ENCODE peak calls at places on chromosomes 11 and 22, in seven cellular contexts. One of them, this sample, is unnamed.
A peak's percentile ranks its signal among the peaks of the same experiment; 100 is the strongest.

GRCh38 chr22:46957521-46957920 is 195.1 kb downstream of the TBC1D22A start:
- DNase-seq in AG04450: no peak
- DNase-seq in AG09319: no peak
- DNase-seq in left ventricle myocardium inferior: no peak
- DNase-seq in left lung: no peak
- DNase-seq in mesothelial cell of epicardium: no peak
- DNase-seq in breast epithelium: no peak
- DNase-seq in this sample: no peak

GRCh38 chr22:19791243-19791642 is 30.7 kb downstream of the TBX1 start:
- DNase-seq in AG04450: no peak
- DNase-seq in AG09319: no peak
- DNase-seq in left ventricle myocardium inferior: no peak
- DNase-seq in left lung: no peak
- DNase-seq in mesothelial cell of epicardium: no peak
- DNase-seq in breast epithelium: no peak
- DNase-seq in this sample: no peak

GRCh38 chr11:68835749-68836148 is 6.0 kb downstream of the CPT1A start:
- DNase-seq in AG04450: no peak
- DNase-seq in AG09319: no peak
- DNase-seq in left ventricle myocardium inferior: no peak
- DNase-seq in left lung: no peak
- DNase-seq in mesothelial cell of epicardium: no peak
- DNase-seq in breast epithelium: no peak
- DNase-seq in this sample: no peak

GRCh38 chr11:57205046-57205671 is 23.4 kb downstream of the LRRC55 start:
- DNase-seq in AG04450: no peak
- DNase-seq in AG09319: peak; percentile 47
- DNase-seq in left ventricle myocardium inferior: no peak
- DNase-seq in left lung: no peak
- DNase-seq in mesothelial cell of epicardium: no peak
- DNase-seq in breast epithelium: no peak
- DNase-seq in this sample: no peak

GRCh38 chr11:40175980-40176379 is 1283.5 kb downstream of the LRRC4C start:
- DNase-seq in AG04450: no peak
- DNase-seq in AG09319: no peak
- DNase-seq in left ventricle myocardium inferior: no peak
- DNase-seq in left lung: no peak
- DNase-seq in mesothelial cell of epicardium: no peak
- DNase-seq in breast epithelium: no peak
- DNase-seq in this sample: no peak

GRCh38 chr11:92125316-92125715 is 99.3 kb upstream of the FAT3 start:
- DNase-seq in AG04450: no peak
- DNase-seq in AG09319: no peak
- DNase-seq in left ventricle myocardium inferior: no peak
- DNase-seq in left lung: no peak
- DNase-seq in mesothelial cell of epicardium: no peak
- DNase-seq in breast epithelium: no peak
- DNase-seq in this sample: no peak

GRCh38 chr11:74710291-74710938 is 20.8 kb downstream of the CHRDL2 start:
- DNase-seq in AG04450: no peak
- DNase-seq in AG09319: no peak
- DNase-seq in left ventricle myocardium inferior: peak; percentile 36
- DNase-seq in left lung: no peak
- DNase-seq in mesothelial cell of epicardium: no peak
- DNase-seq in breast epithelium: no peak
- DNase-seq in this sample: no peak

GRCh38 chr22:44907765-44908737 is 101.8 kb downstream of the PHF21B start:
- DNase-seq in AG04450: no peak
- DNase-seq in AG09319: no peak
- DNase-seq in left ventricle myocardium inferior: no peak
- DNase-seq in left lung: no peak
- DNase-seq in mesothelial cell of epicardium: no peak
- DNase-seq in breast epithelium: peak; percentile 34
- DNase-seq in this sample: no peak

GRCh38 chr22:35480143-35480542 is 60.5 kb upstream of the RASD2 start:
- DNase-seq in AG04450: no peak
- DNase-seq in AG09319: no peak
- DNase-seq in left ventricle myocardium inferior: peak; percentile 36
- DNase-seq in left lung: no peak
- DNase-seq in mesothelial cell of epicardium: no peak
- DNase-seq in breast epithelium: no peak
- DNase-seq in this sample: no peak

GRCh38 chr11:109798521-109798920 is 294.7 kb upstream of the ZC3H12C start:
- DNase-seq in AG04450: no peak
- DNase-seq in AG09319: no peak
- DNase-seq in left ventricle myocardium inferior: no peak
- DNase-seq in left lung: no peak
- DNase-seq in mesothelial cell of epicardium: no peak
- DNase-seq in breast epithelium: no peak
- DNase-seq in this sample: no peak

GRCh38 chr11:93986716-93987115 is 34.4 kb upstream of the HEPHL1 start:
- DNase-seq in AG04450: no peak
- DNase-seq in AG09319: no peak
- DNase-seq in left ventricle myocardium inferior: no peak
- DNase-seq in left lung: no peak
- DNase-seq in mesothelial cell of epicardium: no peak
- DNase-seq in breast epithelium: peak; percentile 60
- DNase-seq in this sample: no peak

GRCh38 chr22:49368221-49368975 is 459.3 kb downstream of the BRD1 start:
- DNase-seq in AG04450: no peak
- DNase-seq in AG09319: no peak
- DNase-seq in left ventricle myocardium inferior: no peak
- DNase-seq in left lung: no peak
- DNase-seq in mesothelial cell of epicardium: no peak
- DNase-seq in breast epithelium: peak; percentile 44
- DNase-seq in this sample: no peak

GRCh38 chr11:12102588-12103410 is 7.6 kb upstream of the MICAL2 start:
- DNase-seq in AG04450: no peak
- DNase-seq in AG09319: no peak
- DNase-seq in left ventricle myocardium inferior: no peak
- DNase-seq in left lung: no peak
- DNase-seq in mesothelial cell of epicardium: no peak
- DNase-seq in breast epithelium: no peak
- DNase-seq in this sample: no peak

GRCh38 chr22:45200862-45201511 is 37.3 kb downstream of the NUP50 start:
- DNase-seq in AG04450: peak; percentile 92
- DNase-seq in AG09319: no peak
- DNase-seq in left ventricle myocardium inferior: no peak
- DNase-seq in left lung: no peak
- DNase-seq in mesothelial cell of epicardium: no peak
- DNase-seq in breast epithelium: no peak
- DNase-seq in this sample: no peak

GRCh38 chr11:87298155-87298554 is 260.4 kb downstream of the TMEM135 start:
- DNase-seq in AG04450: no peak
- DNase-seq in AG09319: no peak
- DNase-seq in left ventricle myocardium inferior: no peak
- DNase-seq in left lung: no peak
- DNase-seq in mesothelial cell of epicardium: no peak
- DNase-seq in breast epithelium: no peak
- DNase-seq in this sample: no peak

GRCh38 chr22:46764779-46765485 is 2.5 kb downstream of the TBC1D22A start:
- DNase-seq in AG04450: no peak
- DNase-seq in AG09319: no peak
- DNase-seq in left ventricle myocardium inferior: no peak
- DNase-seq in left lung: peak; percentile 8
- DNase-seq in mesothelial cell of epicardium: no peak
- DNase-seq in breast epithelium: no peak
- DNase-seq in this sample: no peak

GRCh38 chr22:42399315-42400271 is 32.6 kb downstream of the NFAM1 start:
- DNase-seq in AG04450: no peak
- DNase-seq in AG09319: no peak
- DNase-seq in left ventricle myocardium inferior: peak; percentile 27
- DNase-seq in left lung: no peak
- DNase-seq in mesothelial cell of epicardium: no peak
- DNase-seq in breast epithelium: no peak
- DNase-seq in this sample: no peak

DNA sequence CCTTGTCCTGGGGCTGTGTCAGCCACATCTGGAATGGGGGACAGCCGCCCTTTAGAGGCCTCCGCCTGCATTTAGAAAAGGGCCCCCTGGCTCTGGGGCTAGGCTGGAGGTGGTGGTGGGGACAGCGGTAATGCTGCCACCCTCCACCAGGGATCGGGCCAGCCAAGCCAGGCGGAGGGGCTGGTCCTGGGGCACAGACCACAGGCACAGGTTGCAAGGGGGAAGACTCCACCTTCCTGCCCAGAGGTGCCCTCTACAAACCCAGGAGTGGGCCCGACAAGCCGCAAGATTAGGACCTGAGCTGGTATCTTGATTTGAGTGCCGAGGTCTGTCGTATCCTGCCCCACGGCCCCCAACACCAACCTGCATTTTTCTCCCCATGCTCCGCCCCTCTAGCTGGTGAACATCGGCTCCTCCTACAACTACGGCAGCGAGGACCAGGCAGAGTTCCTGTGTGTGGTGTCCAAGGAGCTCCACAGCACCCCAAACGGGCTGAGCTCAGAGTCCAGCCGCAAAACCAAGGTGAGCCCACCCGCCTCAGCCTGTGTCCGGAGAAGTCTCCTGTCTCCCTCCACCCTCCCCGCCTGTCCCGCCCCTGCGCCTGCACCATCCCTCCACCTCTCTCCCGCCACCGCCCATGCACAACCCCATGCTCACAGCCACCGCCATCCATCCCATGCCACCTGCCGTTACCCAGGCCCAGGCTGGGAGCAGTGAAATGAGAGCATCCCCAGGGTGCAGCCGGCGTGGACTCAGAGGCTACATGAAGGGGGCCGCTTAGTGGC is 7.6 kb downstream of the KCTD17 start:
- DNase-seq in AG04450: no peak
- DNase-seq in AG09319: no peak
- DNase-seq in left ventricle myocardium inferior: no peak
- DNase-seq in left lung: no peak
- DNase-seq in mesothelial cell of epicardium: no peak
- DNase-seq in breast epithelium: no peak
- DNase-seq in this sample: no peak
- TF ChIP-seq CTCF in AG04450: no peak
- TF ChIP-seq CTCF in AG09319: no peak
- TF ChIP-seq CTCF in left ventricle myocardium inferior: no peak
- TF ChIP-seq CTCF in left lung: no peak
- TF ChIP-seq CTCF in mesothelial cell of epicardium: no peak
- TF ChIP-seq CTCF in breast epithelium: no peak
- TF ChIP-seq CTCF in this sample: no peak

DNA sequence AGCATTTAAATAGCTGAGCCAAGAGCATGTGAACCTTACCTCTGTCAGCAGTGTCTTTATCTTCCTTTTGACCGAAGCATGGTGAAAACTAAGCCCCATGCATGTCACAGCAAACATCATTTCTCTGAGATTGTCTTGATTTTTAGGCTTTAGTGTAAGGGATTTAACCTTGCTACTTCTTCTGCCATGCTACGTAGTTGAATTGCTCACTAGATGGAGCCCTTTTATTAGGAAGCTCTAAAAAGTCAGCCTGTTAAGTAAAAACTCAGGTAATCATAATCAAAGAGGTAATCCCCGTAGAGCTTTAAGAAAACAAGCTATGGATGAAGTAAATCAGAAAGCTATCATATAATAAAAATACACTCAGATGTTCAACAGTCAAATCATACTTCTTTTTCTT is 149.5 kb downstream of the PGR start:
- DNase-seq in AG04450: no peak
- DNase-seq in AG09319: no peak
- DNase-seq in left ventricle myocardium inferior: no peak
- DNase-seq in left lung: no peak
- DNase-seq in mesothelial cell of epicardium: no peak
- DNase-seq in breast epithelium: no peak
- DNase-seq in this sample: no peak
- TF ChIP-seq CTCF in AG04450: peak; percentile 40
- TF ChIP-seq CTCF in AG09319: peak; percentile 16
- TF ChIP-seq CTCF in left ventricle myocardium inferior: peak; percentile 61
- TF ChIP-seq CTCF in left lung: no peak
- TF ChIP-seq CTCF in mesothelial cell of epicardium: no peak
- TF ChIP-seq CTCF in breast epithelium: no peak
- TF ChIP-seq CTCF in this sample: peak; percentile 61

DNA sequence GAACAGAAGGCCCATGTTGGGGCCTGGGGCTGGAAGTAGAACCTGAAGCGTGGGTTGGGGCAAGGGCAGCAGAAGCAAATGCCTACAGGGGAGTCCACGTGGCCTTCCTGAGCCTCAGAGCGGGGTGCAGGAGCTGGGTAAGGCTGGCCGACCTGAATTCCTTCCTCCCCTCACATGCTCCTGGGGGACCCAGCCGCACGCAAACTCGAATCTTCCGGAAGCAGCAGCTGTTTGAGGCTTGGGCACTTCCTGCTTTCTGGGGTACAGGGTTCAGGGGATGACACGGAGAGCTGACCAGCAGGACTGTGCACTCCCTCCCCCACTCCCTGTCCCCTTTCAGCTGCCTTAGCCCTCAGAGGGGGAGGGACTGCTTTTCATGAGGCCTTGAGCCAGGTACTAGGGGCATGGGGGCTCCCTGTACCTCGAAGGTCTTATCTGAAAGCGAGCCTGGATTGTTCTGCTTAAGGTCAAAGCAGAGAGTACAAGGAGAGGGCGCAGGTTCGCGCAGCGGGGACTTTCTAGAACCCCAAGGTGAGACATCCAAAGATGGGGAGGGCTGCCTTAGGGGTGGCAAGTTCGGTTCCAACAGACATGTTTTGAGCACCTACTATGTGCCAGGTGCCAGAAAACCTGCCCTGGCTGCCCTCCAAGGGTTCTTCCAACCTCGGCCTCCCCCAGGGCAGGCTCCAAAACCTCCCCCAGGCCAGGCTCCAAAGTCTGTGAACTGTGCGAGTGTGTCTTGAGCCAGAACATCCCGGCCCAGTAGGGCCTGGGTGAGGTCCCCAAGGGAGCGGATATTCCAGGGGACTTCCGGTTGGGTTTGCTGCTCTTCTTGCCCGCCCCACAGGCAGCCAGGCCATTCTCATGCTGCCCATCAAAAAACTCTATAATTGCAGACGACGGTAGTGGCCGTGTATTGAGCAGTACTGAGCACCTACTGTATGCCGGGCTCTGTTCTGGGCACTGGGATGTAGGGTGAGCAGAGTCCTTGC is 1.7 kb downstream of the NCF4 start:
- DNase-seq in AG04450: no peak
- DNase-seq in AG09319: no peak
- DNase-seq in left ventricle myocardium inferior: peak; percentile 46
- DNase-seq in left lung: peak; percentile 86
- DNase-seq in mesothelial cell of epicardium: no peak
- DNase-seq in breast epithelium: no peak
- DNase-seq in this sample: no peak
- TF ChIP-seq CTCF in AG04450: no peak
- TF ChIP-seq CTCF in AG09319: no peak
- TF ChIP-seq CTCF in left ventricle myocardium inferior: no peak
- TF ChIP-seq CTCF in left lung: no peak
- TF ChIP-seq CTCF in mesothelial cell of epicardium: no peak
- TF ChIP-seq CTCF in breast epithelium: no peak
- TF ChIP-seq CTCF in this sample: no peak

DNA sequence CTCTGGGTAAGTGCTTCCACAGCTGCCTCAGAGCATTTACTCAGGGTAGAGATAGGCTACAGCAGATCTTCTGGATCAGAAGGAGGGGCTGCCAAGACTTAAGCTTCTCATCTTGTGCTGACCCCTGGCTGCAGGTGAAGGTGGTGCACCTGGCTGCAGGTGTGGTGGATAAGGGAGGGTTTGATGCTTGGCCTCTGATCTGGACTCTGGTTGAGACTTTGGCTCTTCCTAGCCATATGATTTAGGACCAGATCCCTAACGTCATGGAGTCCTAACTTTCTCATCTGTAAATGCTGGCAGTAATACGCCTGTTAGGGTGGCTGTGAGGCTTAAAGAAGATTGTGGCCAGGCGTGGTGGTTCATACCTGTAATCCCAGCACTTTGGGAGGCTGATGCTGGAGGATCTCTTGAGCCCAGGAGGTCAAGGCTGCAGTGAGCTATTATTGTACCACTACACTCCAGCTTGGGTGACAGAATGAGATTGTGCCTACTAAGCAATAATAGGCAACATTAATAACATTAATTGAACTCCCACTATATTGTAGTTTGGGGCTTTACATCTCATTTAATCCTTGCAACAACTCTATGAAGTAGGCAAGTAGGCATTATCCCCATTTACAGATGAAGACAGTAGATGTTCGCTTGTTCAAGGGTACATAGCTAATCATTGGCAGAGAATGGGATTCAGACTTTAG is 10.7 kb downstream of the DTX4 start:
- DNase-seq in AG04450: no peak
- DNase-seq in AG09319: no peak
- DNase-seq in left ventricle myocardium inferior: no peak
- DNase-seq in left lung: no peak
- DNase-seq in mesothelial cell of epicardium: no peak
- DNase-seq in breast epithelium: no peak
- DNase-seq in this sample: no peak
- TF ChIP-seq CTCF in AG04450: peak; percentile 11
- TF ChIP-seq CTCF in AG09319: no peak
- TF ChIP-seq CTCF in left ventricle myocardium inferior: no peak
- TF ChIP-seq CTCF in left lung: peak; percentile 20
- TF ChIP-seq CTCF in mesothelial cell of epicardium: peak; percentile 66
- TF ChIP-seq CTCF in breast epithelium: no peak
- TF ChIP-seq CTCF in this sample: peak; percentile 47